ENCODE peak calls at places on chromosomes 6 and 20, in five cellular contexts. M is A549, C is adrenal gland, S is IMR-90, R is prostate gland. G is an unnamed sample.

GRCh38 chr6:170048615-170049256 is 242.1 kb downstream of the DLL1 start:
- DNase-seq in C (peak), M (no peak), S (peak), R (no peak), G (peak)

GRCh38 chr20:59602546-59603080 is 1.7 kb upstream of the PHACTR3 start:
- DNase-seq in M (no peak), S (no peak), C (no peak), R (no peak), G (no peak)

GRCh38 chr6:42086665-42087050 is 36.3 kb downstream of the TAF8 start:
- DNase-seq in M (no peak), C (no peak), S (no peak), R (no peak), G (no peak)

GRCh38 chr20:50625986-50626677 is 65.2 kb downstream of the RIPOR3 start:
- DNase-seq in S (peak), R (no peak), C (no peak), M (peak), G (peak)

GRCh38 chr6:145310116-145310515 is 425.2 kb downstream of the EPM2A start:
- DNase-seq in C (no peak), R (no peak), M (no peak), S (peak), G (no peak)

GRCh38 chr6:170292778-170293164 is 1.9 kb upstream of the DLL1 start:
- DNase-seq in S (no peak), C (no peak), R (no peak), M (peak), G (no peak)

GRCh38 chr20:62602550-62602949 is 39.8 kb upstream of the SLCO4A1 start:
- DNase-seq in R (peak), S (no peak), C (no peak), M (no peak), G (peak)

GRCh38 chr20:56722042-56722441 is 92.9 kb downstream of the TFAP2C start:
- DNase-seq in R (peak), M (no peak), S (no peak), C (peak), G (peak)

GRCh38 chr20:308427-309038 is 11.2 kb downstream of the ZCCHC3 start:
- DNase-seq in C (no peak), M (no peak), R (no peak), S (no peak), G (no peak)

DNA sequence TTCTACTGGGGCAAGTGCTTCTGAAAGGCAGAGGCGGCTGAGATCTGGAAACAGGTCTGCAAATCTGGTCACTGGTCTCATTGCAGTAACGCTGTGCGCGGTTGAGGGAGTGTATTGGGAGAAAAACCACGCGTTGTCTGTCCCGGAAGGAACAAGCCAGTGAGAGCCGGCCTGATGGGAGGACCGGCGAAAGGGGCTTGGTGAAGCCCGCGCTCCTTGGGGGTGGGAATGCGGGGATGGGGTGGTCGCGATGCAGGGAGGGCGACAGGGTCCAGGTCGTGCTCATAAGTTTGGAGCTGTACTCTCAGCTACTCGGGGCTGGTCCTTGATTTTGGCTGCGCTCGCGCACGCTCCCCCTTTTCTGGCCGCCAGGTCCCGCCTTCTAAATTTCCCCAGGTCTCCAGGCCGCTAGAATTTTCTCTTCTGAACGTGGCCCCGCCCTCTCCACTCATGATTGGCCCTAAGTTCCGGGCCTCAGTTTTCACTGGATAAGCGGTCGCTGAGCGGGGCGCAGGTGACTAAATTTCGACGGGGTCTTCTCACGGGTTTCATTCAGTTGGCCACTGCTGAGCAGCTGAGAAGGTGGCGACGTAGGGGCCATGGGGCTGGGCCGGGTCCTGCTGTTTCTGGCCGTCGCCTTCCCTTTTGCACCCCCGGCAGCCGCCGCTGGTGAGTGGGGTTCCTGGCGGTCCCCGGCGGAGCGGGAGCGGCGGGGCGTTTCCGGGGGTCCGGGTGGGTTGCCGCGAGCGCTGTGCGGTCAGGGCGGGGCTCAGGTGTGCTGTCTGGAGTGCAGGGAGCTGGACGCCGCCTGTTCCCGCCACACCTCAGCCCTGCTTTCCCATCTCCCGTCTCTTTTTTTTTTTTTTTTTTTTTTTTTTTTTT is at the start of gene MICB:
- DNase-seq in C (peak), R (peak), M (peak), S (peak), G (peak)
- TF ChIP-seq POLR2A in C (no peak), R (peak), M (peak), S (no peak), G (no peak)

DNA sequence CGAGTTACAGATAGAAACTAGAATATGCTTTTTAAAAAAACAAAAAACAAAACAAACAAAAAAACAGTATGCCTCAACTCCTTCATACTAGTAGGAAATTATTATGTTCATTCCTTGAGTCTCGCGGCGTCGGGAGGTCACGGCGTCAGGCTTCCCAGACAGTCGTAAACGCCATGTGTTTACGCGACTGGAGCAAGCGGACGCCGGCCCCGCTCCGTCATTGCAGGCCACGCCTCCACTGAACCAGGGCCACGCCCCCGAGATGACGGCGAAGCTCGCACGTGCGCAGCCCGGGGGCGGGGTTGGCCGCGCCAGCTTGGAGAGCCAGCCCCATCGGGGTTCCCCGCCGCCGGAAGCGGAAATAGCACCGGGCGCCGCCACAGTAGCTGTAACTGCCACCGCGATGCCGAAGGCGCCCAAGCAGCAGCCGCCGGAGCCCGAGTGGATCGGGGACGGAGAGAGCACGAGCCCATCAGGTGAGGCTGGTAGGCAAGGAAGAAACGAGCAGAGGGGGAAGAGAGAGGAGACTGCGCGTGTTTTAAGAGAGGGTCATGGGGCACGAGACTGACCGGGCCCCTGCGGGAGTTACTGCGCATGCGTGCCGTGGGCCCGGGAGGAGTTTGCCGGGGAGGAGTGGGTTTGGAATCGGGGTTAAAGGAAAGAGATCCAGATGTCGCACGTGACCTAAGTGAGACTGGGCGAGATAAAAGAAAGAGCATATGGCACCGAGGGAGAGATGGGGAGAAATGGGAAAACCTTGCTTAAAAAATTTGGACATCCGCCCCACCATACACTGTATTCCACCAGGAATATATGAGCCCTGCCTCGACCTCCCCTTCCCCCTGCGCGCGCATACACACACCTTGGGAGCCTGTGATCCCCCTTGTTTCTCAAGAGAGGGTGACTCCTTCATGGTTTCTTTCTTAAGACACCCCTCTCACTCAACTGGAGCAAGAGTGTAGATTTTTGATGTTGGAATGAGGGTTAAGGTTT is at the start of gene ABCF1:
- DNase-seq in M (peak), R (peak), C (peak), S (peak), G (peak)
- TF ChIP-seq POLR2A in M (peak), R (peak), C (peak), S (peak), G (peak)

GRCh38 chr6:70566751-70567382 is at the start of gene SDHAF4:
- DNase-seq in M (peak), S (peak), R (peak), C (peak), G (peak)
- TF ChIP-seq POLR2A in M (peak), S (no peak), R (peak), C (no peak), G (no peak)

DNA sequence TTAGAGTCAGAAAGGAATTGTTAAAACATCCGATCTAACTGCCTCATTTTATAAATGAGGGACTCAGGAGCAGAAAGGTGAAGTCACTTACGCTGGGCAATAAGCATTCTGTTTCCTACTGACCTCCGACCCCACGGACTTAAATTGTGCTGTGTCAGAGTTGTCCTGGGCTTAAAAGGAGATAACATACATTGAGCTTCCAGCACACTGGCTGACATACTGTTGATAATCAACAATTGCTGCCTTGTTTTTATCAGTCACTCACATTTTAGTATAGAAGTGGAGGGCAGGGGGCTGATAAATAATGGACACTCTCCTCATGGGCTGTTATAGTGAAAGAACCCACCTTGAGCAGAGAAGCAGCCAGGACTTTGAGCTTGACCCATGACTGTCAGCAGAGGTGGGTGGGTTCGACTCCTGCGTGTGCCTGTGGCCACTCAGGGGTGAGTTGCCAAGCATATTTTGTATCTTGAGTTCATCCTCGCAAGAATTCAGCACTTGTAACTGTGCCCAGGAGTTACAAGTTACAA is 166.5 kb upstream of the JARID2 start:
- DNase-seq in S (no peak), R (no peak), M (no peak), C (no peak), G (no peak)
- TF ChIP-seq POLR2A in S (no peak), R (no peak), M (no peak), C (no peak), G (no peak)

DNA sequence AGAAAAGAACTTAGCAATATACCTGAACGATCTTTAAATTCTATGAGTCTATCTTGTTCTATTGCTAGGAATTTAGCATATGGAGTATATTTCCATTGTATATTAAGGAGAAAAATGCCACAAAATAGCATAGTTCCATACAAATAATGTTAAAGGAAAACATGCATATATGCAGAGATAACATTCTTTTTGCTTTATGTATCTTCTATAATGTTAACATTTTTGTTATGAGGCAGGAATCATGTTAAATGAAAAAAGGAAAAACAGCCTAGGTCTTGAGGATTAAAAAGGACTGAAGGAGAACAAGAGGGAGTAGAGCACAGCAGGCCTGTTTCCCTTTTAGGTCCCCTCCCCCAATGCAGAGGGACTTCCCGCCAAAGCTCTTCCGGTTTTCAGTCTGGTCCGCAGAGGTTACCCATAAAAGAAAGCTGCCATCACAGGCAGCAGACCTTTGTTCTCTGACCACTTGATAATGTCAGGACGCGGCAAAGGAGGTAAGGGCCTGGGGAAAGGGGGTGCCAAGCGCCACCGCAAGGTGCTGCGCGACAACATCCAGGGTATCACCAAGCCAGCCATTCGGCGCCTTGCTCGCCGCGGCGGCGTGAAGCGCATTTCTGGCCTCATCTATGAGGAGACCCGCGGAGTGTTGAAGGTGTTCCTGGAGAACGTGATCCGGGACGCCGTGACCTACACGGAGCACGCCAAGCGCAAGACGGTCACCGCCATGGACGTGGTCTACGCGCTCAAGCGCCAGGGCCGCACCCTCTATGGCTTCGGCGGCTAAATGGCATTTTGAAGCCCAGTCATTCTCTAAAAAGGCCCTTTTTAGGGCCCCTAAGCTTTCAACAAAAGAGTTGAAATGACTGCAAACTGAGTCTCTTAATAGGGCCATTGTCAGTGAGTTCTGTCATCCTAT is 108.4 kb upstream of the PRSS16 start:
- DNase-seq in R (no peak), C (no peak), M (peak), S (peak), G (peak)
- TF ChIP-seq POLR2A in R (no peak), C (no peak), M (peak), S (no peak), G (peak)

GRCh38 chr20:31706607-31707257 is 15.9 kb downstream of the BCL2L1 start:
- DNase-seq in R (no peak), C (no peak), S (no peak), M (peak), G (peak)
- TF ChIP-seq POLR2A in R (no peak), C (no peak), S (no peak), M (no peak), G (no peak)

GRCh38 chr20:60935971-60936370 is 316.1 kb upstream of the CDH4 start:
- DNase-seq in S (no peak), C (no peak), R (no peak), M (peak), G (no peak)
- TF ChIP-seq POLR2A in S (no peak), C (no peak), R (no peak), M (no peak), G (no peak)

GRCh38 chr6:27839303-27840081 is 72.7 kb downstream of the OR2B2 start:
- DNase-seq in R (peak), S (peak), M (peak), C (peak), G (peak)

GRCh38 chr6:27836080-27836782 is 76.0 kb downstream of the OR2B2 start:
- DNase-seq in R (no peak), M (no peak), S (no peak), C (no peak), G (no peak)

GRCh38 chr6:27836783-27837635 is 75.2 kb downstream of the OR2B2 start:
- DNase-seq in C (peak), R (peak), S (peak), M (peak), G (peak)

GRCh38 chr6:27840572-27840971 is 71.6 kb downstream of the OR2B2 start:
- DNase-seq in S (no peak), C (no peak), M (no peak), R (no peak), G (no peak)

DNA sequence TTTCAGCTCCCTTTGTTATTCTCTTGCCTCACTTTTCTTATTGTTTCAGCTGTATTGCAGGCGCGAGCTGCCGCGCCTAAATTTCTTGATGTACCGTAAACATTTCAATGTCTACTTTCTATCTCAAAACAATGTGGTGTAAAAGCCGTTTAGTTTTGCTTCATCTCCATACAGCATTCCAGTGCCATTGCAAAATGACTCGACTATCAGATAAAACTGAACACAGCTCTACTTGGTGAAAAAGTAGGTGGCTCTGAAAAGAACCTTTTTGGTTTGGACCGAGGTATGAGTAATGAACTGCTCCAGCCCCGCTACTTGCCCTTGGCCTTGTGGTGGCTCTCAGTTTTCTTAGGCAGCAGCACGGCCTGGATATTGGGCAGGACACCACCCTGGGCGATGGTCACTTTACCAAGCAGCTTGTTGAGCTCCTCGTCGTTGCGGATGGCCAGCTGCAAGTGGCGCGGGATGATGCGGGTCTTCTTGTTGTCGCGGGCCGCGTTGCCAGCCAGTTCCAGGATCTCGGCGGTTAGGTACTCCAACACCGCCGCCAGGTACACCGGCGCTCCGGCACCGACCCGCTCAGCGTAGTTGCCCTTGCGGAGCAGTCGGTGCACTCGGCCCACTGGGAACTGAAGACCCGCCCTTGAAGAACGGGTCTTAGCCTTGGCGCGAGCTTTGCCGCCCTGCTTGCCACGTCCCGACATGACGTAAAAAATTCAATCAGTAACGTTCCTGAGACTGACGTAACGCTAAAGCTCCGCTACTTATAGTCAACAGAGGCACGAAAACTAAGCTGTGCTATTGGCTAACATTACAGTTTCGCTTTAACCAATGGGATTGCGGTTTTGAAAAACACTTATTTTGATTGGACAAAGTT is 74.3 kb downstream of the OR2B2 start:
- DNase-seq in M (peak), R (peak), C (peak), S (peak), G (peak)
- TF ChIP-seq POLR2A in M (peak), R (peak), C (peak), S (peak), G (peak)

GRCh38 chr6:150029276-150029675 is 3.9 kb upstream of the RAET1L start:
- DNase-seq in C (no peak), R (no peak), S (no peak), M (no peak), G (no peak)

GRCh38 chr6:150026976-150027805 is 1.9 kb upstream of the RAET1L start:
- DNase-seq in C (no peak), S (no peak), M (no peak), R (no peak), G (no peak)

GRCh38 chr6:150029749-150030148 is 4.4 kb upstream of the RAET1L start:
- DNase-seq in S (no peak), C (no peak), R (no peak), M (no peak), G (no peak)

GRCh38 chr6:150027806-150028565 is 2.7 kb upstream of the RAET1L start:
- DNase-seq in S (no peak), M (no peak), R (no peak), C (no peak), G (no peak)

GRCh38 chr6:150028799-150029198 is 3.5 kb upstream of the RAET1L start:
- DNase-seq in R (peak), C (no peak), S (no peak), M (no peak), G (no peak)
- TF ChIP-seq POLR2A in R (no peak), C (no peak), S (no peak), M (no peak), G (no peak)

DNA sequence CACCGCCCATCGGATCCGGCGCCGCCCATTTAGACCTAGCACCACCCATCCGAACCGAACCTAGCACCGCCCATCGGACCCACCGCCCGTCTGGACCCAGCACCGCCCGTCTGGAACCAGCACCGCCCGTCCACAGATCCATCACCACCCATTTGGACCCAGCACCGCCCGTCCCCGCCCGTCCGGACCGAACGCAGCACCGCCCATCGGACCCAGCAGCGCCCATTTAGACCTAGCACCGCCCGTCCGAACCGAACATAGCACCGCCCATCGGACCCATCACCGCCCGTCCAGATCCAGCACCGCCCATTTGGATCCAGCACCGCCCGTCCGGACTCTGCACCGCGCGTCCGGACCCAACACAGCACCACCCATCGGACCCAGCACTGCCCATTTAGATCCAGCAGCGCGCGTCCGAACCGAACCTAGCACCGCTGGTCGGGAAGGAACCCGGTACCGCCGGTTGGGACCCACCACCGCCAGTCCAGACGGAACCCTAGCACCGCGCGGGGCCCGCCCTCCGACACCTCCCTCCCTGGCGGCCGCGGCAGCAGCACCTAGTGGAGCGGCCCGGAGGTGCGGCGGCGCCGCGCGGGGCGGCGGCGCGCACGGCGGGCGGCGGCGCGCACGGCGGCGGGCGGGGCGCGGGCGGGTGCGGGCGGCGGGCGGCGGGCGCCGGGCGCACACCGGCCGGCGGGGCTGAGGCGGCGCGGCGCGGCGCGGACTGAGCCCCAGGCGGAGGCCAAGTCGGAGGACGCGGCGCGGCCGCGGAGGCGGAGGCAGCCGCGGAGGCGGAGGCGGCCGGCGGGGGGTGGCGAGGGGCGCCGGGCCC is at the start of gene AFDN:
- DNase-seq in C (peak), M (peak), S (peak), R (peak), G (peak)
- TF ChIP-seq POLR2A in C (peak), M (peak), S (no peak), R (peak), G (no peak)

G was measured in upper lobe of left lung.